ENCODE peak calls at places on chromosomes 7 and 10, in four cellular contexts. R, I, H and J are unnamed samples.

GRCh38 chr7:134935701-134936100 is 50.6 kb upstream of the AGBL3 start:
- DNase-seq in I (no peak), H (no peak), R (no peak), J (no peak)

GRCh38 chr10:88661018-88661417 is 3.2 kb upstream of the LIPF start:
- DNase-seq in I (no peak), H (no peak), R (no peak), J (no peak)

GRCh38 chr7:12949060-12950045 is 261.9 kb downstream of the ARL4A start:
- DNase-seq in R (no peak), H (no peak), I (no peak), J (no peak)

GRCh38 chr10:79299397-79300370 is 47.6 kb upstream of the PPIF start:
- DNase-seq in I (no peak), H (no peak), R (no peak), J (no peak)

GRCh38 chr10:73828166-73828565 is 16.8 kb upstream of the NDST2 start:
- DNase-seq in R (no peak), I (no peak), H (no peak), J (no peak)

GRCh38 chr7:49718755-49719154 is 54.7 kb upstream of the VWC2 start:
- DNase-seq in R (no peak), H (no peak), I (no peak), J (no peak)

GRCh38 chr10:77478248-77478963 is 159.2 kb downstream of the KCNMA1 start:
- DNase-seq in I (no peak), H (no peak), R (no peak), J (no peak)

GRCh38 chr7:77570330-77571011 is 33.4 kb downstream of the PTPN12 start:
- DNase-seq in R (no peak), H (no peak), I (no peak), J (no peak)

GRCh38 chr10:128993443-128993842 is 473.6 kb upstream of the MGMT start:
- DNase-seq in H (no peak), I (no peak), R (no peak), J (no peak)

GRCh38 chr7:109963741-109964140 is 1127.2 kb upstream of the LRRN3 start:
- DNase-seq in H (no peak), R (no peak), I (no peak), J (no peak)

GRCh38 chr7:11458736-11459483 is 373.1 kb downstream of the THSD7A start:
- DNase-seq in H (no peak), I (no peak), R (no peak), J (no peak)

GRCh38 chr10:77710759-77711682 is 73.4 kb upstream of the KCNMA1 start:
- DNase-seq in R (peak), H (peak), I (peak), J (peak)

GRCh38 chr10:77348082-77348481 is 289.5 kb downstream of the KCNMA1 start:
- DNase-seq in R (no peak), I (no peak), H (no peak), J (no peak)

GRCh38 chr10:33015798-33016547 is 57.9 kb upstream of the ITGB1 start:
- DNase-seq in R (no peak), I (no peak), H (no peak), J (no peak)

GRCh38 chr7:36306722-36307121 is 82.9 kb upstream of the ANLN start:
- DNase-seq in R (no peak), H (no peak), I (no peak), J (no peak)

GRCh38 chr10:70585555-70586243 is 16.8 kb downstream of the PRF1 start:
- DNase-seq in H (no peak), I (peak), R (no peak), J (no peak)

GRCh38 chr10:61289813-61290212 is 163.4 kb downstream of the TMEM26 start:
- DNase-seq in H (no peak), R (no peak), I (no peak), J (no peak)

GRCh38 chr7:51430480-51431086 is 114.0 kb upstream of the COBL start:
- DNase-seq in H (peak), R (no peak), I (peak), J (peak)

GRCh38 chr7:109009636-109010035 is 440.0 kb downstream of the DNAJB9 start:
- DNase-seq in I (no peak), H (no peak), R (no peak), J (no peak)

GRCh38 chr10:27155073-27155754 is at the start of gene MASTL:
- DNase-seq in R (peak), I (peak), H (peak), J (peak)

GRCh38 chr7:47266799-47267198 is 315.1 kb downstream of the TNS3 start:
- DNase-seq in R (no peak), H (no peak), I (no peak), J (no peak)

GRCh38 chr7:50612704-50613103 is 47.5 kb upstream of the DDC start:
- DNase-seq in H (no peak), R (no peak), I (no peak), J (no peak)

GRCh38 chr7:37016073-37016878 is 292.0 kb upstream of the AOAH start:
- DNase-seq in R (no peak), H (no peak), I (no peak), J (no peak)

GRCh38 chr7:2287742-2288141 is 26.5 kb downstream of the SNX8 start:
- DNase-seq in R (no peak), I (no peak), H (no peak), J (no peak)

GRCh38 chr7:134834689-134835462 is 55.4 kb downstream of the CALD1 start:
- DNase-seq in I (no peak), H (peak), R (no peak), J (no peak)

GRCh38 chr10:122855745-122856144 is 10.1 kb upstream of the CUZD1 start:
- DNase-seq in H (no peak), I (no peak), R (no peak), J (no peak)

GRCh38 chr10:81873932-81874816 is 820 bp upstream of the NRG3 start:
- DNase-seq in H (peak), R (no peak), I (no peak), J (no peak)

GRCh38 chr10:132115736-132116135 is 50.0 kb downstream of the JAKMIP3 start:
- DNase-seq in H (peak), R (no peak), I (no peak), J (no peak)